ENCODE peak calls at places on chromosomes 7 and 10, in five cellular contexts. L is spleen, K is uterus, H is lower lobe of right lung, I is mesendoderm. Q is an unnamed sample.

GRCh38 chr10:118669020-118669766 is 73.7 kb upstream of the PRLHR start:
- DNase-seq in H (no peak), K (no peak), I (peak), L (no peak), Q (no peak)

GRCh38 chr10:49651039-49651835 is 28.2 kb upstream of the C10orf53 start:
- DNase-seq in H (no peak), L (no peak), I (no peak), K (no peak), Q (no peak)

GRCh38 chr7:31123317-31123716 is 71.2 kb downstream of the ADCYAP1R1 start:
- DNase-seq in L (no peak), K (no peak), H (no peak), I (no peak), Q (no peak)

GRCh38 chr7:149310113-149310836 is 48.3 kb downstream of the ZNF783 start:
- DNase-seq in L (no peak), H (no peak), I (peak), K (no peak), Q (no peak)

GRCh38 chr10:82037076-82037475 is 162.1 kb downstream of the NRG3 start:
- DNase-seq in K (no peak), L (no peak), H (no peak), I (no peak), Q (no peak)

GRCh38 chr7:77727936-77728701 is 31.9 kb downstream of the RSBN1L start:
- DNase-seq in K (no peak), I (peak), H (no peak), L (no peak), Q (no peak)

GRCh38 chr7:138278601-138279000 is 181.5 kb upstream of the TRIM24 start:
- DNase-seq in L (no peak), K (no peak), H (no peak), I (no peak), Q (no peak)

GRCh38 chr7:67738-68395 is 124.5 kb upstream of the FAM20C start:
- DNase-seq in I (peak), H (peak), K (no peak), L (peak), Q (no peak)

GRCh38 chr10:16787361-16787791 is 29.8 kb downstream of the RSU1 start:
- DNase-seq in K (no peak), L (no peak), I (no peak), H (no peak), Q (no peak)

GRCh38 chr10:6272126-6272525 is 69.4 kb downstream of the PFKFB3 start:
- DNase-seq in L (no peak), K (no peak), H (no peak), I (no peak), Q (no peak)

GRCh38 chr7:124688991-124689390 is 76.6 kb downstream of the GPR37 start:
- DNase-seq in L (no peak), I (peak), H (no peak), K (no peak), Q (no peak)

GRCh38 chr10:17580853-17581252 is 36.3 kb downstream of the HACD1 start:
- DNase-seq in I (no peak), L (no peak), K (no peak), H (no peak), Q (no peak)

GRCh38 chr7:36514289-36515243 is 124.9 kb downstream of the ANLN start:
- DNase-seq in L (no peak), I (no peak), K (no peak), H (no peak), Q (no peak)

GRCh38 chr10:103542764-103543616 is 49.5 kb downstream of the NEURL1 start:
- DNase-seq in L (peak), K (peak), H (no peak), I (peak), Q (no peak)

GRCh38 chr10:119120413-119120867 is 16.5 kb downstream of the DENND10 start:
- DNase-seq in K (no peak), L (no peak), I (no peak), H (no peak), Q (no peak)

GRCh38 chr10:77628906-77629730 is 8.5 kb downstream of the KCNMA1 start:
- DNase-seq in L (no peak), I (no peak), H (no peak), K (no peak), Q (no peak)

GRCh38 chr10:80411681-80412230 is 3.4 kb downstream of the PRXL2A start:
- DNase-seq in L (no peak), H (no peak), K (no peak), I (no peak), Q (no peak)

GRCh38 chr10:80411267-80411668 is 2.9 kb downstream of the PRXL2A start:
- DNase-seq in L (no peak), I (no peak), K (no peak), H (no peak), Q (no peak)

GRCh38 chr10:80410122-80410521 is 1.8 kb downstream of the PRXL2A start:
- DNase-seq in L (no peak), I (no peak), K (no peak), H (no peak), Q (no peak)

GRCh38 chr10:80409121-80409520 is 770 bp downstream of the PRXL2A start:
- DNase-seq in K (no peak), I (no peak), H (no peak), L (no peak), Q (no peak)

DNA sequence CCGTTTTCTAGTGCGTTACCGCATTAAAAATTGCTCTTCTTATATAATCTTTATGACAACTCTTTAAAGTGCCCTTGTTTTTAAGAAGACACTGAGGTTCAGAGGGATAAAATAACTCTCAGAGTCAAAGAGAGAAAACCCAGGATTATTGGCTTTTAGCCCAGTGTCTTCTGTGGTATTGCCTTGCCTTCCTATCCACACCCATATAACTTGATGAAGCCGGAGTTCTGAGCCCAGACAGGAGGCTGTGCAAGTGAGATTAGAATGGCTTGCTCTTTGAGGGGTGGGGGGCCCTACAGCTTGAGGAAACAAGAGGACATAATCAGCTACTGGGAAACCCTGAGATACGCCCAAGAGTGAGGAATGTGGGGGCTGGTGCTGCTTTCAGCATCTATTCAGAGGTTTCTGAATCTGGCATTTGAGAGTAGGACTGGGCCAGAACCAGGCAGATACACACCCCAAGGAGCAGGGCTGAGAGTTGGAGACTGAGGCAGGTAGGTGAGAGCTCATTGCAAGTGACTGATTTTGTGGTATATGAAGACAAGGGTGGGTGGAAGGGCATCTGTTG is 2.3 kb downstream of the PRXL2A start:
- DNase-seq in H (no peak), K (no peak), L (no peak), I (no peak), Q (no peak)
- H3K4me3 ChIP-seq in H (no peak), K (no peak), L (no peak), I (no peak), Q (no peak)

GRCh38 chr7:158957507-158957900 is 101.1 kb downstream of the DYNC2I1 start:
- DNase-seq in I (no peak), K (no peak), L (no peak), H (no peak), Q (no peak)
- H3K4me3 ChIP-seq in I (no peak), K (no peak), L (no peak), H (peak), Q (no peak)

GRCh38 chr7:147380926-147381325 is 1209.6 kb upstream of the C7orf33 start:
- DNase-seq in H (no peak), K (no peak), L (no peak), I (no peak), Q (no peak)
- H3K4me3 ChIP-seq in H (no peak), K (no peak), L (no peak), I (no peak), Q (no peak)

DNA sequence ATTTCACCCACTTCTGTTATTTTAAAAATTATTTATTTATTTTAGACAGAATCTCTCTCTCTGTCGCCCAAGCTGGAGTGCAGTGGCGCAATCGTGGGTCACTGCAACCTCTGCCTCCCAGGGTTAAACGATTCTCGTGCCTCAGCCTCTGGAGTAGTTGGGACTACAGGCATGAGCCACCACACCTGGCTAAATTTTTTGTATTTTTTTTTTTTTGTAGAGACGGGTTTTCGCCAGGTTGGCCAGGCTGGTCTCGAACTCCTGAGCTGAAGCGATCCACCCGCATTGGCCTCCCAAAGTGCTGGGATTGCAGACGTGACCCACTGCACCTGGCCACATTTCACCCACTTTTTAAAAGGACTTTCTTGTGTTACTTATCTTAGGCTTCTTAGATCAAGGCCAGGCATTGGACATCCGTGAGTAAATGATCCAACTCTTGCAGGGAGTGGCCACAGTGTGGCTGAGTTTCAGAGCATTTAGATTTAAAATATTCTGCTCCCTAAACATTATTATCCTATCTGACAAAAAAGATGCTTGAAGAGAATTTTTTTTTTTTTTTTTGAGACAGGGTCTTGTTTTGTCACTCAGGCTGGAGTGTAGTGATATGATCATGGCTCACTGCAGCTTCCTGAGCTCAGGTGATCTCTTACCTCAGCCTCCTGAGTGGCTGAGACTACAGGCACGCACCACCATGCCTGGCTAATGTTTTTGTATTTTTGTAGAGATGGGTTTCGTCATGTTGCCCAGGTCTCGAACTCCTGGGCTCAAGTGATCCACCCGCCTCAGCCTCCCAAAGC is 14.4 kb downstream of the SNX10 start:
- DNase-seq in H (peak), L (no peak), I (no peak), K (no peak), Q (no peak)
- H3K4me3 ChIP-seq in H (no peak), L (no peak), I (no peak), K (no peak), Q (no peak)

DNA sequence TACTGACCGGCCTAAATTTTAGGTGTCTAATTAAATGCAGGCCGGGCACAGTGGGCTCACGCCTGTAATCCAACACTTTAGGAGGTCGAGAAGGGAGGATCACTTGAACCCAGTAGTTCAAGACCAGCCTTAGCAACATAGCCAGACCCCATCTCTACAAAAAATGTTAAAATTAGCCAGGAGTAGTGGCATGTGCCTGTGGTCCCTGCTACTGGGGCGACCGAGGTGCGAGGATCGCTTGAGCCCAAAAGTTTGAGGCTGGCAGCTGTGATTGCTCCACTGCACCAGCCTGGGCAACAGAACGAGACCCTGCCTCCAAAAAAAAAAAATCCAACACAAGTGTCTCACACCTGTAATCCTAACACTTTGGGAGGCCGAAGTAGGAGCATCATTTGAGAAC is 491 bp upstream of the SLC37A3 start:
- DNase-seq in L (no peak), H (no peak), K (no peak), I (no peak), Q (no peak)
- H3K4me3 ChIP-seq in L (peak), H (peak), K (no peak), I (no peak), Q (peak)

DNA sequence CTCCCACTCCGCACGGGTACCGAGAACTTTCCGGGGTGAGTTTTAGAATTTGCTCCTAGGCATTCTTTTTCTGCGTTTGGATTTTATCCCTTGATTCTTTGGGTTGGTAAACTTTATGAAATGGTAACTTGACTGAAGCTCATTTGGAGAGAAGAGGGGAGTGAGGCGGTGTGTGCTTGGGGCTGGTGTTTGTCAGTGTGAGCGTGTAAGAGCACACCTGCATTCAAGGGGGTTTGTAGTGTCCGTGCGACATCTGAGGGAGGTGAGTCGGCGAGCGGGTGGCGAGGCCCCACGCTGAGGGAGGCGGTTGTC is 2.4 kb upstream of the ZNF503 start:
- DNase-seq in I (no peak), H (no peak), K (no peak), L (no peak), Q (no peak)
- H3K4me3 ChIP-seq in I (no peak), H (peak), K (peak), L (peak), Q (peak)

GRCh38 chr7:24728503-24729364 is 28.5 kb downstream of the GSDME start:
- DNase-seq in H (no peak), I (no peak), L (no peak), K (peak), Q (no peak)
- H3K4me3 ChIP-seq in H (no peak), I (no peak), L (no peak), K (no peak), Q (no peak)

Q was measured in gastrocnemius medialis.